ENCODE peak calls at places on chromosomes 5 and 9, in four cellular contexts. C is astrocyte of the spinal cord, V is dorsolateral prefrontal cortex, S is foreskin fibroblast. F is an unnamed sample.
A peak's percentile ranks its signal among the peaks of the same experiment; 100 is the strongest.

GRCh38 chr9:116471093-116471906 is 215.8 kb upstream of the TRIM32 start:
- DNase-seq in V (no peak), C (peak; percentile 84), S (peak; percentile 48), F (peak; percentile 76)

GRCh38 chr9:114761515-114761914 is 44.3 kb downstream of the TNFSF15 start:
- DNase-seq in C (no peak), S (no peak), V (no peak), F (peak; percentile 43)

GRCh38 chr9:89731262-89731980 is 126.6 kb downstream of the GADD45G start:
- DNase-seq in S (no peak), V (no peak), C (no peak), F (no peak)

GRCh38 chr9:13688990-13689600 is 409.6 kb upstream of the MPDZ start:
- DNase-seq in S (peak; percentile 46), V (peak; percentile 44), C (peak; percentile 24), F (peak; percentile 7)

GRCh38 chr9:107439991-107440456 is 49.5 kb downstream of the KLF4 start:
- DNase-seq in V (no peak), S (no peak), C (no peak), F (no peak)

GRCh38 chr5:1311443-1312055 is 16.7 kb upstream of the TERT start:
- DNase-seq in C (no peak), V (peak; percentile 11), S (no peak), F (no peak)

GRCh38 chr9:3508531-3509374 is 17.0 kb downstream of the RFX3 start:
- DNase-seq in V (no peak), C (peak; percentile 64), S (peak; percentile 37), F (no peak)

GRCh38 chr9:2257530-2257929 is 242.4 kb downstream of the SMARCA2 start:
- DNase-seq in C (no peak), S (no peak), V (no peak), F (no peak)

GRCh38 chr9:27336829-27337228 is 39.9 kb upstream of the EQTN start:
- DNase-seq in C (no peak), V (no peak), S (no peak), F (peak; percentile 51)

GRCh38 chr5:20524956-20525529 is 537.0 kb upstream of the CDH18 start:
- DNase-seq in V (no peak), S (no peak), C (peak; percentile 74), F (no peak)

GRCh38 chr5:174531782-174532191 is 192.6 kb upstream of the MSX2 start:
- DNase-seq in S (no peak), C (no peak), V (no peak), F (no peak)

GRCh38 chr9:89447416-89447815 is 50.5 kb downstream of the SEMA4D start:
- DNase-seq in C (no peak), V (no peak), S (no peak), F (no peak)

GRCh38 chr5:88142801-88143692 is 125.6 kb downstream of the TMEM161B start:
- DNase-seq in C (peak; percentile 59), V (peak; percentile 53), S (peak; percentile 56), F (peak; percentile 25)

GRCh38 chr9:113625456-113625855 is 161.9 kb downstream of the RGS3 start:
- DNase-seq in V (peak; percentile 14), S (no peak), C (no peak), F (peak; percentile 12)

GRCh38 chr9:1013018-1013417 is 36.6 kb downstream of the DMRT3 start:
- DNase-seq in V (no peak), C (no peak), S (no peak), F (no peak)

GRCh38 chr5:5419291-5420210 is 2.9 kb upstream of the ICE1 start:
- DNase-seq in V (no peak), S (peak; percentile 86), C (peak; percentile 74), F (peak; percentile 59)

GRCh38 chr5:151034422-151035379 is 14.3 kb downstream of the GPX3 start:
- DNase-seq in S (no peak), C (no peak), V (no peak), F (peak; percentile 28)

GRCh38 chr5:11801061-11801460 is 103.2 kb downstream of the CTNND2 start:
- DNase-seq in C (peak; percentile 36), S (no peak), V (no peak), F (no peak)

GRCh38 chr9:935348-935965 is 41.0 kb upstream of the DMRT3 start:
- DNase-seq in C (no peak), V (no peak), S (peak; percentile 19), F (no peak)

GRCh38 chr5:20974423-20974822 is 986.4 kb upstream of the CDH18 start:
- DNase-seq in V (no peak), C (peak; percentile 38), S (no peak), F (no peak)

GRCh38 chr5:96816991-96817390 is 9.2 kb upstream of the ERAP1 start:
- DNase-seq in S (no peak), C (no peak), V (no peak), F (no peak)

GRCh38 chr5:96812851-96813250 is 5.1 kb upstream of the ERAP1 start:
- DNase-seq in V (no peak), S (no peak), C (no peak), F (no peak)

GRCh38 chr5:96819806-96820205 is 12.1 kb upstream of the ERAP1 start:
- DNase-seq in V (no peak), S (no peak), C (no peak), F (no peak)

GRCh38 chr5:96817496-96817895 is 9.8 kb upstream of the ERAP1 start:
- DNase-seq in V (no peak), S (no peak), C (no peak), F (no peak)

DNA sequence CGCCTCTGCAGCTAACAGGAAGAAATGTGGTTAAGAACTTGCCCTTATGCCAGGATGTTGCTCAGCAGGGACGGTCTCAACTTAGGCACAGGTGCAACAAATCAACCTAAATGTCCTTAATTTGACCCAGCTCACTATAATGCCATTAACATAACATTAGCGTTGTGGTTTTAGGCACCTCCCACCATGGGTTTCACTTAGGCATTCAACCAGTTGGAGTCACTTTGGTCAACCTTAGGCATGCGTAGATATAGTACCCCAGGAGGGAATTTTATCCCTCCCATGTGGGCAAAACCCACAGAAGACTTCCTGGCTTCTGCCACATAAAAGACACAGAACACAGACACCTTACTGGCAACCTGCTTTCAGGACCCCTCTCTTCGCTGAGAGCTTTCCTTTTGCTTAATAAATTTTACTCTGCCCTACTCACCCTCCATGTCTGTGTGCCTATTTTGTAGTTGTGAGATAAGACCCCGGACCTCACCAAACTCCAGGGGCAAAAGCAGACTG is 8.7 kb upstream of the ERAP1 start:
- DNase-seq in V (no peak), S (no peak), C (no peak), F (no peak)
- H3K4me3 ChIP-seq in V (no peak overlapping the region), S (no peak overlapping the region), C (no peak overlapping the region), F (no peak overlapping the region)

GRCh38 chr5:31996909-31997308 is 177.2 kb downstream of the GOLPH3 start:
- DNase-seq in S (no peak), C (no peak), V (no peak), F (no peak)

GRCh38 chr5:32000726-32001125 is 173.4 kb downstream of the GOLPH3 start:
- DNase-seq in C (no peak), S (no peak), V (no peak), F (no peak)

GRCh38 chr5:32001284-32001683 is 172.8 kb downstream of the GOLPH3 start:
- DNase-seq in V (no peak), C (no peak), S (no peak), F (no peak)

GRCh38 chr5:32001722-32002121 is 172.4 kb downstream of the GOLPH3 start:
- DNase-seq in C (no peak), S (no peak), V (no peak), F (no peak)

GRCh38 chr5:31999470-31999869 is 174.6 kb downstream of the GOLPH3 start:
- DNase-seq in S (no peak), C (no peak), V (no peak), F (no peak)
- H3K4me3 ChIP-seq in S (no peak overlapping the region), C (no peak overlapping the region), V (no peak overlapping the region), F (no peak overlapping the region)

DNA sequence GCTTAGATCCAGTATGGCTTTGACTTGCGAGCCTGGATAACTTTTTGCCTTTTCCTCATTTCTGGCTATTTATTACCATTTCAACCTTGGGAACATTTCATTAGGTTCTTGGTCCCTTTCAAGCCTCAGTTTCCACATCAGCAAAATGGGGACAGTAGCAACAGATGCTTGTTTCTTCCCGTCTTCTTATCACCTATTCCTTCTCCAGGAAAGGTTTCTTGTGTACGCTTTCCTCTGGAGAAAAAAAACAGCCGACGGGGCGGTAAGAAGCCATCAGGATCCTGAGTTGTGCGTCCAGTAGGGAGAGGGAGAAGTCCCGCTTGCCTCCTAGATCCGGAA is 547 bp upstream of the SLC44A1 start:
- DNase-seq in V (no peak), S (no peak), C (no peak), F (no peak)
- H3K4me3 ChIP-seq in V (peak overlapping the region; percentile 50), S (peak overlapping the region; percentile 53), C (peak overlapping the region; percentile 78), F (peak overlapping the region; percentile 62)

GRCh38 chr5:139383275-139383992 is at the start of gene SLC23A1:
- DNase-seq in C (no peak), V (no peak), S (peak; percentile 75), F (no peak)
- H3K4me3 ChIP-seq in C (no peak within 1 kb of the TSS), V (no peak within 1 kb of the TSS), S (no peak within 1 kb of the TSS), F (no peak within 1 kb of the TSS)

GRCh38 chr9:122265265-122265900 is 701 bp downstream of the MRRF start:
- DNase-seq in V (no peak), S (peak; percentile 27), C (peak; percentile 14), F (peak; percentile 60)
- H3K4me3 ChIP-seq in V (peak overlapping the region; percentile 84), S (peak overlapping the region; percentile 98), C (peak overlapping the region; percentile 67), F (peak overlapping the region; percentile 83)

GRCh38 chr9:128149001-128149701 is at the start of gene LCN2:
- DNase-seq in V (no peak), S (no peak), C (no peak), F (peak; percentile 35)
- H3K4me3 ChIP-seq in V (no peak within 1 kb of the TSS), S (no peak within 1 kb of the TSS), C (no peak within 1 kb of the TSS), F (no peak within 1 kb of the TSS)

GRCh38 chr9:128556276-128556675 is 3.9 kb downstream of the SPTAN1 start:
- DNase-seq in C (no peak), S (no peak), V (no peak), F (no peak)

GRCh38 chr9:128556915-128557634 is 4.7 kb downstream of the SPTAN1 start:
- DNase-seq in S (no peak), V (no peak), C (no peak), F (no peak)

GRCh38 chr9:128554155-128554862 is 1.9 kb downstream of the SPTAN1 start:
- DNase-seq in C (peak; percentile 85), V (no peak), S (peak; percentile 93), F (peak; percentile 77)

GRCh38 chr9:128555180-128555721 is 2.9 kb downstream of the SPTAN1 start:
- DNase-seq in S (peak; percentile 66), V (no peak), C (peak; percentile 59), F (peak; percentile 78)

DNA sequence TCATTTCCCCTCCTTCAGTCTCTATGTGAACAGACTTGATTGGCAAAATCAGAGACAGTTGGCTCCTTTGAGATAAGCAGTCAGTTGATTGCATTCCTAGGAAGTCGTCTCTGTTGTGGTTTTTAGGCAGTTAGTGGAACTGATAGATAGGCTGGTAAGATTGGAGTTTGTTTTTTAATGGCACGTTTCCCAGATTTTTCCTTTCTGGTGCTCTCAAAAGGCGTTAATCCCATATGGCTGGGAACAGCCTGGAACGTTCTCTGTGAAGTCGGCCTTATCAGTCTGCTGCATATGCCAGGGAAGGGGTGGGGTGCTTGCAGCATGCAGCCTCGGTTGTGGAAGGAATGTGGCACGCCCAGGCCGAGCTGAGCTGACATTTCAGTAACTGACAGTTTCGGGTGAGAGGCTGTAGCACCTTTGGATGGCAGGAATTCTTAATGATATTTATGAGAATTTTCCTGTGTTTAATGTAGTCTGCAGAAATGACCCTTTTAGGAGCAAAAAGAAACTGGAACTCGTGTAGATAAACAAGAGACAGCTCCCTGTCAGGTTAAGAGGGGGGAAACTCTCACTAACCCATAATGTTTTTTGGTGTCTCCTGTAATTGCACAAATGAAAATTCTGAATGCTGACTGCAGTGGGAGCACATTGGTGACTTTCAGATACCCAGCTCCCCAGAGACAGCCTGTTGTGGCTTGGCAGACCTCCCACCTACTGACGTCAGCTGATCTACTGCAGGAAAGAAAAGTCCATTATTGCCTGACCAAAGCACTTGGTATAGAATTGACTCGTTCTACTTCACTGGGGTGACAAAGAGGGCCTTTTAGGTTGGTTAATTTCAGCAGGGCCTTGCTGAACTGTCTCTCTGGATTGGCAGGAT is 6.3 kb downstream of the SPTAN1 start:
- DNase-seq in C (peak; percentile 94), V (peak; percentile 95), S (peak; percentile 90), F (peak; percentile 32)
- H3K4me3 ChIP-seq in C (peak overlapping the region; percentile 12), V (no peak overlapping the region), S (peak overlapping the region; percentile 36), F (no peak overlapping the region)